ENCODE peak calls at places on chromosomes 7 and 10, in eight cellular contexts. T is CD8-positive, alpha-beta memory T cell; B is stomach; A is fibroblast of the conjunctiva; O is activated CD4-positive, alpha-beta T cell treated with anti-CD3 and anti-CD28 coated beads, Interleukin-2, amount 50 U/mL, for 4 hours; Y is NT2/D1; Q is activated CD4-positive, CD25-positive, alpha-beta regulatory T cell; Z is MCF 10A. G is an unnamed sample.

GRCh38 chr7:80207501-80207900 is 72.9 kb downstream of the GNAI1 start:
- DNase-seq in Y (no peak), A (no peak), O (no peak), Q (no peak), Z (no peak), B (no peak), T (no peak), G (no peak)

GRCh38 chr7:12030116-12030515 is 181.0 kb upstream of the TMEM106B start:
- DNase-seq in A (no peak), Z (no peak), Q (no peak), O (no peak), Y (no peak), B (no peak), T (no peak), G (no peak)

GRCh38 chr10:101136007-101136707 is 5.1 kb downstream of the TLX1 start:
- DNase-seq in Y (no peak), T (no peak), A (no peak), Q (no peak), B (no peak), O (no peak), Z (no peak), G (no peak)

GRCh38 chr7:66921918-66922486 is 977 bp downstream of the TMEM248 start:
- DNase-seq in Q (no peak), Y (no peak), A (no peak), Z (peak; percentile 9), O (peak; percentile 6), T (peak; percentile 12), B (no peak), G (peak; percentile 22)

GRCh38 chr7:16015981-16016380 is 329.5 kb upstream of the MEOX2 start:
- DNase-seq in Z (no peak), O (no peak), A (peak; percentile 17), B (no peak), Q (no peak), T (no peak), Y (no peak), G (no peak)

GRCh38 chr7:75879771-75880184 is 944 bp downstream of the RHBDD2 start:
- DNase-seq in Q (no peak), Z (peak; percentile 4), T (no peak), Y (no peak), A (no peak), O (no peak), B (no peak), G (no peak)

GRCh38 chr7:37247881-37248280 is 200.8 kb downstream of the ELMO1 start:
- DNase-seq in O (no peak), T (no peak), Q (no peak), A (peak; percentile 47), B (no peak), Y (peak; percentile 87), Z (peak; percentile 69), G (peak; percentile 56)

GRCh38 chr10:52466464-52466863 is 152.4 kb downstream of the DKK1 start:
- DNase-seq in Q (no peak), T (no peak), A (no peak), Y (no peak), B (no peak), Z (no peak), O (no peak), G (no peak)

GRCh38 chr10:58588673-58589265 is 76.1 kb downstream of the BICC1 start:
- DNase-seq in Y (no peak), O (no peak), Z (peak; percentile 60), Q (no peak), T (no peak), B (no peak), A (no peak), G (no peak)

GRCh38 chr10:129500617-129501339 is 33.7 kb downstream of the MGMT start:
- DNase-seq in Y (no peak), Q (no peak), Z (no peak), A (no peak), T (no peak), O (no peak), B (no peak), G (no peak)

GRCh38 chr7:1562611-1563051 is 6.6 kb upstream of the TMEM184A start:
- DNase-seq in Y (no peak), Z (no peak), B (no peak), O (no peak), T (no peak), Q (no peak), A (no peak), G (no peak)

GRCh38 chr7:45696476-45696875 is 122.3 kb downstream of the ADCY1 start:
- DNase-seq in B (peak; percentile 9), Z (no peak), O (no peak), T (no peak), A (no peak), Q (no peak), Y (no peak), G (no peak)

GRCh38 chr7:156668130-156668741 is 27.7 kb downstream of the RNF32 start:
- DNase-seq in B (peak; percentile 71), Q (no peak), Y (no peak), Z (no peak), T (no peak), O (no peak), A (no peak), G (no peak)

GRCh38 chr7:30412810-30413504 is 65.6 kb downstream of the NOD1 start:
- DNase-seq in Q (no peak), Z (peak; percentile 90), A (peak; percentile 73), B (peak; percentile 43), Y (peak; percentile 84), T (no peak), O (no peak), G (peak; percentile 81)

GRCh38 chr7:156675721-156676120 is 35.1 kb downstream of the RNF32 start:
- DNase-seq in O (no peak), Z (no peak), T (no peak), Y (no peak), B (peak; percentile 64), Q (no peak), A (no peak), G (no peak)

GRCh38 chr7:79090543-79090942 is 362.9 kb downstream of the MAGI2 start:
- DNase-seq in A (no peak), B (no peak), Y (no peak), O (no peak), Z (no peak), Q (no peak), T (no peak), G (no peak)

GRCh38 chr7:150756858-150757257 is 19.6 kb downstream of the GIMAP5 start:
- DNase-seq in O (no peak), B (no peak), Z (peak; percentile 46), Q (no peak), A (no peak), Y (no peak), T (no peak), G (no peak)

GRCh38 chr7:36863901-36864701 is 139.8 kb upstream of the AOAH start:
- DNase-seq in Z (no peak), A (no peak), O (no peak), Y (no peak), T (peak; percentile 22), Q (no peak), B (no peak), G (no peak)

GRCh38 chr10:118958984-118959916 is 70.3 kb upstream of the NANOS1 start:
- DNase-seq in A (peak; percentile 73), Z (peak; percentile 86), B (peak; percentile 75), Y (no peak), O (no peak), Q (no peak), T (no peak), G (no peak)

GRCh38 chr10:97117372-97117771 is 68.4 kb downstream of the SLIT1 start:
- DNase-seq in Z (peak; percentile 37), A (no peak), B (no peak), O (no peak), T (no peak), Y (no peak), Q (no peak), G (no peak)

GRCh38 chr10:49281461-49281860 is 17.5 kb upstream of the C10orf71 start:
- DNase-seq in T (no peak), Q (no peak), A (no peak), B (peak; percentile 11), O (no peak), Y (no peak), Z (no peak), G (no peak)

GRCh38 chr10:99005254-99005653 is 230.4 kb downstream of the HPSE2 start:
- DNase-seq in T (no peak), O (no peak), A (no peak), Q (no peak), Z (no peak), B (no peak), Y (no peak), G (no peak)

GRCh38 chr10:24313233-24313632 is 104.3 kb downstream of the KIAA1217 start:
- DNase-seq in Z (no peak), A (no peak), T (no peak), O (no peak), Y (no peak), Q (no peak), B (no peak), G (no peak)

GRCh38 chr10:79905322-79906314 is 43.3 kb downstream of the SFTPD start:
- DNase-seq in Q (no peak), T (no peak), B (no peak), O (no peak), Z (peak; percentile 13), Y (no peak), A (no peak), G (no peak)

GRCh38 chr10:19302117-19302516 is 253.5 kb downstream of the MALRD1 start:
- DNase-seq in Z (peak; percentile 70), O (no peak), B (no peak), T (no peak), A (no peak), Q (no peak), Y (no peak), G (no peak)

GRCh38 chr10:107152087-107152486 is 12.4 kb downstream of the SORCS1 start:
- DNase-seq in B (no peak), Q (no peak), O (no peak), Z (no peak), Y (no peak), T (no peak), A (no peak), G (no peak)

GRCh38 chr7:44661233-44661632 is 54.8 kb downstream of the OGDH start:
- DNase-seq in B (no peak), A (no peak), Z (no peak), Q (no peak), T (no peak), Y (no peak), O (no peak), G (no peak)

GRCh38 chr7:157540020-157540419 is 203.2 kb downstream of the DNAJB6 start:
- DNase-seq in A (no peak), Q (no peak), Y (no peak), Z (no peak), O (no peak), B (no peak), T (no peak), G (no peak)

GRCh38 chr10:102611514-102612095 is 32.7 kb upstream of the TRIM8 start:
- DNase-seq in T (no peak), Z (no peak), Q (no peak), B (no peak), A (no peak), Y (no peak), O (no peak), G (no peak)

GRCh38 chr10:12202230-12202629 is 6.2 kb downstream of the CDC123 start:
- DNase-seq in Q (no peak), A (no peak), Y (no peak), B (no peak), O (no peak), T (no peak), Z (no peak), G (no peak)

G was measured in HAP-1.